ENCODE peak calls at places on chromosome 9, in eight cellular contexts. C, L, F, P, T, M, Q and K are unnamed samples.

GRCh38 chr9:99056876-99057664 is 47.8 kb upstream of the TGFBR1 start:
- DNase-seq in P (peak), M (no peak), F (no peak), T (peak), L (peak), C (no peak), Q (peak), K (no peak)

GRCh38 chr9:113798062-113799030 is 77.8 kb upstream of the ZNF618 start:
- DNase-seq in C (no peak), L (no peak), F (no peak), P (no peak), T (no peak), M (no peak), Q (no peak), K (no peak)

GRCh38 chr9:92668746-92669526 is 995 bp downstream of the IPPK start:
- DNase-seq in C (no peak), T (peak), P (peak), F (peak), Q (peak), L (peak), M (no peak), K (no peak)

GRCh38 chr9:4344946-4345345 is 45.1 kb upstream of the GLIS3 start:
- DNase-seq in T (no peak), F (no peak), C (no peak), Q (no peak), P (no peak), M (no peak), L (no peak), K (no peak)

GRCh38 chr9:31730398-31730797 is 654.0 kb upstream of the ACO1 start:
- DNase-seq in P (no peak), M (no peak), T (no peak), Q (no peak), F (no peak), L (no peak), C (no peak), K (no peak)

GRCh38 chr9:110808599-110808980 is 140.0 kb downstream of the MUSK start:
- DNase-seq in F (no peak), M (no peak), L (no peak), P (no peak), Q (peak), T (no peak), C (no peak), K (no peak)

GRCh38 chr9:2093920-2094597 is 78.9 kb downstream of the SMARCA2 start:
- DNase-seq in Q (no peak), F (no peak), M (no peak), T (peak), L (peak), C (peak), P (peak), K (no peak)

GRCh38 chr9:4547016-4547415 is 56.7 kb downstream of the SLC1A1 start:
- DNase-seq in F (no peak), C (no peak), L (peak), M (no peak), Q (no peak), T (peak), P (peak), K (no peak)

GRCh38 chr9:111957856-111958631 is 61.4 kb downstream of the UGCG start:
- DNase-seq in P (peak), T (peak), Q (peak), F (peak), C (peak), M (peak), L (peak), K (no peak)

GRCh38 chr9:86633904-86634303 is 279.7 kb upstream of the TUT7 start:
- DNase-seq in F (no peak), M (no peak), P (no peak), T (no peak), Q (no peak), L (no peak), C (no peak), K (no peak)
- TF ChIP-seq CTCF in F (no peak), M (no peak), P (no peak), T (no peak), Q (no peak), L (no peak), C (no peak), K (no peak)

DNA sequence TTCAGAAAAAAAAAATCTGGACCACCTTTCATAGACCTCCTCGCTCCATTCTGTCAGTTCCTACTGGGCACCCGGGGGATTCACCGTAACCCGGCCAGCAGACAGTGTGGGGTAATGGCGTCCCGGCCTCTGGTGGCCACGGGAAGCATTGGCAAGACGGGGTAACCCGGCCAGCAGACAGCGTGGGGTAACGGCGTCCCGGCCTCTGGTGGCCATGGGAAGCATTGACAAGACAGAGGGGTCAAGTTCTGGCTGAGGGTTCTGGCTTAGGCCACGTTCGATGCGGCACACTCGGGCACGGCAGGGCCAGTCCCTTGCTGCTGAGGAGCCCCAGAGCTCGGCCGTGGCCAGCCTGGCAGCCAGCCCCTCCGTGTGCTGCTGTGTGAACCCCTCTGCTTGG is 116.2 kb upstream of the RAPGEF1 start:
- DNase-seq in P (no peak), C (no peak), M (no peak), T (no peak), F (no peak), Q (no peak), L (no peak), K (no peak)
- TF ChIP-seq CTCF in P (no peak), C (peak), M (no peak), T (no peak), F (no peak), Q (no peak), L (peak), K (no peak)

GRCh38 chr9:131348631-131349521 is 45.0 kb upstream of the PRRC2B start:
- DNase-seq in L (no peak), F (no peak), Q (no peak), M (no peak), T (no peak), P (no peak), C (no peak), K (no peak)
- TF ChIP-seq CTCF in L (peak), F (no peak), Q (no peak), M (no peak), T (peak), P (no peak), C (peak), K (no peak)

GRCh38 chr9:95264954-95265615 is 52.4 kb downstream of the FANCC start:
- DNase-seq in C (no peak), L (peak), T (peak), M (no peak), Q (peak), F (no peak), P (peak), K (no peak)
- TF ChIP-seq CTCF in C (peak), L (peak), T (peak), M (peak), Q (peak), F (no peak), P (peak), K (peak)

GRCh38 chr9:13485068-13485596 is 205.6 kb upstream of the MPDZ start:
- DNase-seq in T (peak), Q (peak), L (peak), C (no peak), M (peak), P (peak), F (no peak), K (no peak)
- TF ChIP-seq CTCF in T (peak), Q (no peak), L (no peak), C (no peak), M (peak), P (peak), F (no peak), K (no peak)

DNA sequence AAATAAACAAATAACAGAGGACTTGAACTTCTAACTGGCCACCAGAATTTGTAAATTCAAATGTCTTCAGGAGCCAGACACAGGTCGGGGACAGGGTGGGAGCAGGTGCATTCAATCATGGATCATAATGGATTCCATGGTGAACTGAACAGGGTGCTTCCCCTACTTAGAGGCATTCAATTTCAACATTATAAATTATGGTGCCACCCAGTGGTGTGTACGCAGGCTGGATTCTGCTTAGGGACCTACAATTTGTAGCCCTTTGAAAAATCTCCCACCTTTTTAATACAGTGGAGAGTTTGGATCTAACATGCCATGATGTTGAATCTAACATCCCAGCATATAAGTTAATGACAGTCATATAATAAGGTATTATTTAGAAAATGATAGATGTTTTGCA is 22.3 kb downstream of the KLF9 start:
- DNase-seq in T (no peak), F (peak), C (no peak), L (no peak), Q (no peak), P (no peak), M (no peak), K (no peak)
- TF ChIP-seq CTCF in T (no peak), F (no peak), C (peak), L (peak), Q (peak), P (peak), M (no peak), K (peak)

DNA sequence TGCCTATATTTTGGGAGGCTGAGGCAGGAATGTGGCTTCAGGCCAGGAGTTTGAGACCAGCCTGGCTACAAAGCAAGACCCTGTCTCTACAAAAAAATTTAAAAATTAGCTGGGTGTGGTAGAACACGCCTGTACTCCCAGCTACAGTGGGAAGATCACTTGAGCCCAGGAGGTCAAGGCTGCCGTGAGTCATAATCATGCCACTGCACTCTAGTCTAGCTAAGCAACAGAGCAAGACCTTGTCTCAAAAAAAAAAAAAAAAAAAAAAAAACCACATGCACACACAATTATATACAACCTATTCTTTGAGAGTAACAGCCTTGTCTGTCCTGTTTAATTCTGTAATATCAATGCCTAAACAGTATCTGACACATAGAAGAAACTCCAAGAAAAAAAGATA is 15.1 kb downstream of the HAUS6 start:
- DNase-seq in Q (no peak), T (no peak), C (peak), L (peak), M (no peak), P (peak), F (peak), K (no peak)
- TF ChIP-seq CTCF in Q (no peak), T (no peak), C (no peak), L (no peak), M (no peak), P (no peak), F (no peak), K (no peak)